ENCODE peak calls at places on chromosomes 2 and 18, in nine cellular contexts. One of them, this sample, is unnamed.

GRCh38 chr2:167401309-167401708 is 513.0 kb downstream of the XIRP2 start:
- DNase-seq in nucleus accumbens: no peak
- DNase-seq in GM23338: peak
- DNase-seq in activated CD4-positive, alpha-beta T cell treated with anti-CD3 and anti-CD28 coated beads, Interleukin-2, amount 50 U/mL, for 24 hours: no peak
- DNase-seq in fibroblast of mammary gland: no peak
- DNase-seq in lung: no peak
- DNase-seq in naive thymus-derived CD8-positive, alpha-beta T cell: no peak
- DNase-seq in uterus: no peak
- DNase-seq in EL: no peak
- DNase-seq in this sample: no peak

GRCh38 chr2:33215299-33215698 is 261.1 kb upstream of the RASGRP3 start:
- DNase-seq in activated CD4-positive, alpha-beta T cell treated with anti-CD3 and anti-CD28 coated beads, Interleukin-2, amount 50 U/mL, for 24 hours: no peak
- DNase-seq in lung: no peak
- DNase-seq in naive thymus-derived CD8-positive, alpha-beta T cell: no peak
- DNase-seq in EL: peak
- DNase-seq in nucleus accumbens: no peak
- DNase-seq in uterus: peak
- DNase-seq in GM23338: peak
- DNase-seq in fibroblast of mammary gland: peak
- DNase-seq in this sample: peak

GRCh38 chr2:55096586-55096985 is 46.3 kb upstream of the RTN4 start:
- DNase-seq in EL: no peak
- DNase-seq in lung: no peak
- DNase-seq in activated CD4-positive, alpha-beta T cell treated with anti-CD3 and anti-CD28 coated beads, Interleukin-2, amount 50 U/mL, for 24 hours: no peak
- DNase-seq in GM23338: no peak
- DNase-seq in uterus: no peak
- DNase-seq in nucleus accumbens: no peak
- DNase-seq in naive thymus-derived CD8-positive, alpha-beta T cell: no peak
- DNase-seq in fibroblast of mammary gland: no peak
- DNase-seq in this sample: no peak

GRCh38 chr2:86275384-86275799 is 62.0 kb downstream of the REEP1 start:
- DNase-seq in nucleus accumbens: no peak
- DNase-seq in activated CD4-positive, alpha-beta T cell treated with anti-CD3 and anti-CD28 coated beads, Interleukin-2, amount 50 U/mL, for 24 hours: no peak
- DNase-seq in fibroblast of mammary gland: no peak
- DNase-seq in EL: no peak
- DNase-seq in GM23338: no peak
- DNase-seq in lung: no peak
- DNase-seq in uterus: no peak
- DNase-seq in naive thymus-derived CD8-positive, alpha-beta T cell: no peak
- DNase-seq in this sample: no peak

GRCh38 chr2:227503433-227504406 is 31.8 kb downstream of the AGFG1 start:
- DNase-seq in lung: no peak
- DNase-seq in uterus: no peak
- DNase-seq in activated CD4-positive, alpha-beta T cell treated with anti-CD3 and anti-CD28 coated beads, Interleukin-2, amount 50 U/mL, for 24 hours: no peak
- DNase-seq in GM23338: no peak
- DNase-seq in naive thymus-derived CD8-positive, alpha-beta T cell: no peak
- DNase-seq in fibroblast of mammary gland: peak
- DNase-seq in EL: peak
- DNase-seq in nucleus accumbens: no peak
- DNase-seq in this sample: peak

GRCh38 chr2:13542642-13543041 is 825.9 kb downstream of the TRIB2 start:
- DNase-seq in EL: no peak
- DNase-seq in fibroblast of mammary gland: no peak
- DNase-seq in uterus: no peak
- DNase-seq in nucleus accumbens: no peak
- DNase-seq in activated CD4-positive, alpha-beta T cell treated with anti-CD3 and anti-CD28 coated beads, Interleukin-2, amount 50 U/mL, for 24 hours: no peak
- DNase-seq in naive thymus-derived CD8-positive, alpha-beta T cell: no peak
- DNase-seq in GM23338: no peak
- DNase-seq in lung: no peak
- DNase-seq in this sample: no peak

GRCh38 chr2:215613265-215613664 is 177.4 kb upstream of the FN1 start:
- DNase-seq in uterus: no peak
- DNase-seq in GM23338: peak
- DNase-seq in EL: peak
- DNase-seq in fibroblast of mammary gland: no peak
- DNase-seq in lung: no peak
- DNase-seq in nucleus accumbens: no peak
- DNase-seq in activated CD4-positive, alpha-beta T cell treated with anti-CD3 and anti-CD28 coated beads, Interleukin-2, amount 50 U/mL, for 24 hours: no peak
- DNase-seq in naive thymus-derived CD8-positive, alpha-beta T cell: no peak
- DNase-seq in this sample: peak

GRCh38 chr18:53739700-53740099 is 484.8 kb downstream of the MBD2 start:
- DNase-seq in uterus: no peak
- DNase-seq in lung: no peak
- DNase-seq in EL: no peak
- DNase-seq in naive thymus-derived CD8-positive, alpha-beta T cell: no peak
- DNase-seq in GM23338: no peak
- DNase-seq in nucleus accumbens: no peak
- DNase-seq in activated CD4-positive, alpha-beta T cell treated with anti-CD3 and anti-CD28 coated beads, Interleukin-2, amount 50 U/mL, for 24 hours: no peak
- DNase-seq in fibroblast of mammary gland: no peak
- DNase-seq in this sample: no peak

GRCh38 chr2:65576861-65577601 is 144.6 kb upstream of the SPRED2 start:
- DNase-seq in EL: peak
- DNase-seq in activated CD4-positive, alpha-beta T cell treated with anti-CD3 and anti-CD28 coated beads, Interleukin-2, amount 50 U/mL, for 24 hours: no peak
- DNase-seq in fibroblast of mammary gland: peak
- DNase-seq in nucleus accumbens: no peak
- DNase-seq in naive thymus-derived CD8-positive, alpha-beta T cell: no peak
- DNase-seq in uterus: no peak
- DNase-seq in GM23338: peak
- DNase-seq in lung: no peak
- DNase-seq in this sample: peak

GRCh38 chr2:230905448-230906430 is 19.3 kb downstream of the GPR55 start:
- DNase-seq in activated CD4-positive, alpha-beta T cell treated with anti-CD3 and anti-CD28 coated beads, Interleukin-2, amount 50 U/mL, for 24 hours: peak
- DNase-seq in EL: no peak
- DNase-seq in fibroblast of mammary gland: peak
- DNase-seq in uterus: no peak
- DNase-seq in naive thymus-derived CD8-positive, alpha-beta T cell: peak
- DNase-seq in nucleus accumbens: no peak
- DNase-seq in GM23338: no peak
- DNase-seq in lung: no peak
- DNase-seq in this sample: no peak

GRCh38 chr2:202121532-202122166 is 48.6 kb downstream of the KIAA2012 start:
- DNase-seq in nucleus accumbens: no peak
- DNase-seq in naive thymus-derived CD8-positive, alpha-beta T cell: no peak
- DNase-seq in GM23338: no peak
- DNase-seq in activated CD4-positive, alpha-beta T cell treated with anti-CD3 and anti-CD28 coated beads, Interleukin-2, amount 50 U/mL, for 24 hours: no peak
- DNase-seq in EL: no peak
- DNase-seq in uterus: no peak
- DNase-seq in lung: peak
- DNase-seq in fibroblast of mammary gland: no peak
- DNase-seq in this sample: no peak

GRCh38 chr2:88085099-88085498 is 17.5 kb downstream of the SMYD1 start:
- DNase-seq in GM23338: no peak
- DNase-seq in uterus: no peak
- DNase-seq in EL: no peak
- DNase-seq in fibroblast of mammary gland: no peak
- DNase-seq in activated CD4-positive, alpha-beta T cell treated with anti-CD3 and anti-CD28 coated beads, Interleukin-2, amount 50 U/mL, for 24 hours: no peak
- DNase-seq in nucleus accumbens: no peak
- DNase-seq in naive thymus-derived CD8-positive, alpha-beta T cell: no peak
- DNase-seq in lung: no peak
- DNase-seq in this sample: no peak

GRCh38 chr2:113135354-113135753 is 8.0 kb downstream of the IL1RN start:
- DNase-seq in lung: no peak
- DNase-seq in EL: no peak
- DNase-seq in nucleus accumbens: no peak
- DNase-seq in activated CD4-positive, alpha-beta T cell treated with anti-CD3 and anti-CD28 coated beads, Interleukin-2, amount 50 U/mL, for 24 hours: no peak
- DNase-seq in GM23338: no peak
- DNase-seq in fibroblast of mammary gland: no peak
- DNase-seq in naive thymus-derived CD8-positive, alpha-beta T cell: no peak
- DNase-seq in uterus: no peak
- DNase-seq in this sample: no peak

GRCh38 chr2:232365621-232366321 is 12.8 kb upstream of the ALPP start:
- DNase-seq in EL: peak
- DNase-seq in uterus: no peak
- DNase-seq in activated CD4-positive, alpha-beta T cell treated with anti-CD3 and anti-CD28 coated beads, Interleukin-2, amount 50 U/mL, for 24 hours: no peak
- DNase-seq in lung: no peak
- DNase-seq in nucleus accumbens: no peak
- DNase-seq in naive thymus-derived CD8-positive, alpha-beta T cell: no peak
- DNase-seq in GM23338: peak
- DNase-seq in fibroblast of mammary gland: no peak
- DNase-seq in this sample: peak

GRCh38 chr2:128550801-128551416 is 232.2 kb upstream of the HS6ST1 start:
- DNase-seq in nucleus accumbens: no peak
- DNase-seq in fibroblast of mammary gland: no peak
- DNase-seq in naive thymus-derived CD8-positive, alpha-beta T cell: no peak
- DNase-seq in GM23338: no peak
- DNase-seq in activated CD4-positive, alpha-beta T cell treated with anti-CD3 and anti-CD28 coated beads, Interleukin-2, amount 50 U/mL, for 24 hours: no peak
- DNase-seq in EL: no peak
- DNase-seq in lung: no peak
- DNase-seq in uterus: no peak
- DNase-seq in this sample: no peak

GRCh38 chr2:143553261-143553660 is 424.0 kb downstream of the ARHGAP15 start:
- DNase-seq in EL: no peak
- DNase-seq in GM23338: no peak
- DNase-seq in nucleus accumbens: no peak
- DNase-seq in activated CD4-positive, alpha-beta T cell treated with anti-CD3 and anti-CD28 coated beads, Interleukin-2, amount 50 U/mL, for 24 hours: no peak
- DNase-seq in naive thymus-derived CD8-positive, alpha-beta T cell: no peak
- DNase-seq in lung: no peak
- DNase-seq in fibroblast of mammary gland: no peak
- DNase-seq in uterus: no peak
- DNase-seq in this sample: no peak

GRCh38 chr2:25274868-25275574 is 66.7 kb downstream of the DNMT3A start:
- DNase-seq in activated CD4-positive, alpha-beta T cell treated with anti-CD3 and anti-CD28 coated beads, Interleukin-2, amount 50 U/mL, for 24 hours: no peak
- DNase-seq in naive thymus-derived CD8-positive, alpha-beta T cell: peak
- DNase-seq in uterus: no peak
- DNase-seq in GM23338: no peak
- DNase-seq in fibroblast of mammary gland: peak
- DNase-seq in nucleus accumbens: no peak
- DNase-seq in lung: no peak
- DNase-seq in EL: peak
- DNase-seq in this sample: peak

GRCh38 chr2:192035731-192036442 is 158.8 kb downstream of the TMEFF2 start:
- DNase-seq in activated CD4-positive, alpha-beta T cell treated with anti-CD3 and anti-CD28 coated beads, Interleukin-2, amount 50 U/mL, for 24 hours: no peak
- DNase-seq in fibroblast of mammary gland: peak
- DNase-seq in GM23338: no peak
- DNase-seq in naive thymus-derived CD8-positive, alpha-beta T cell: no peak
- DNase-seq in EL: peak
- DNase-seq in nucleus accumbens: no peak
- DNase-seq in uterus: no peak
- DNase-seq in lung: no peak
- DNase-seq in this sample: peak

GRCh38 chr2:206764673-206765241 is 371 bp downstream of the MDH1B start:
- DNase-seq in GM23338: peak
- DNase-seq in lung: no peak
- DNase-seq in fibroblast of mammary gland: no peak
- DNase-seq in uterus: no peak
- DNase-seq in EL: no peak
- DNase-seq in naive thymus-derived CD8-positive, alpha-beta T cell: no peak
- DNase-seq in nucleus accumbens: no peak
- DNase-seq in activated CD4-positive, alpha-beta T cell treated with anti-CD3 and anti-CD28 coated beads, Interleukin-2, amount 50 U/mL, for 24 hours: no peak
- DNase-seq in this sample: no peak

GRCh38 chr2:197786010-197786877 is 1.1 kb upstream of the BOLL start:
- DNase-seq in activated CD4-positive, alpha-beta T cell treated with anti-CD3 and anti-CD28 coated beads, Interleukin-2, amount 50 U/mL, for 24 hours: peak
- DNase-seq in uterus: no peak
- DNase-seq in lung: no peak
- DNase-seq in GM23338: peak
- DNase-seq in nucleus accumbens: no peak
- DNase-seq in EL: peak
- DNase-seq in naive thymus-derived CD8-positive, alpha-beta T cell: peak
- DNase-seq in fibroblast of mammary gland: no peak
- DNase-seq in this sample: no peak

GRCh38 chr2:99818842-99819241 is 323.5 kb downstream of the AFF3 start:
- DNase-seq in GM23338: no peak
- DNase-seq in EL: no peak
- DNase-seq in uterus: no peak
- DNase-seq in fibroblast of mammary gland: peak
- DNase-seq in lung: no peak
- DNase-seq in nucleus accumbens: no peak
- DNase-seq in naive thymus-derived CD8-positive, alpha-beta T cell: no peak
- DNase-seq in activated CD4-positive, alpha-beta T cell treated with anti-CD3 and anti-CD28 coated beads, Interleukin-2, amount 50 U/mL, for 24 hours: no peak
- DNase-seq in this sample: no peak

GRCh38 chr2:18487266-18487665 is 73.2 kb downstream of the RDH14 start:
- DNase-seq in lung: no peak
- DNase-seq in nucleus accumbens: no peak
- DNase-seq in activated CD4-positive, alpha-beta T cell treated with anti-CD3 and anti-CD28 coated beads, Interleukin-2, amount 50 U/mL, for 24 hours: no peak
- DNase-seq in fibroblast of mammary gland: no peak
- DNase-seq in uterus: no peak
- DNase-seq in GM23338: no peak
- DNase-seq in naive thymus-derived CD8-positive, alpha-beta T cell: no peak
- DNase-seq in EL: no peak
- DNase-seq in this sample: no peak

GRCh38 chr2:176582990-176583481 is 313.8 kb downstream of the MTX2 start:
- DNase-seq in naive thymus-derived CD8-positive, alpha-beta T cell: no peak
- DNase-seq in GM23338: no peak
- DNase-seq in nucleus accumbens: no peak
- DNase-seq in uterus: peak
- DNase-seq in lung: no peak
- DNase-seq in fibroblast of mammary gland: peak
- DNase-seq in EL: peak
- DNase-seq in activated CD4-positive, alpha-beta T cell treated with anti-CD3 and anti-CD28 coated beads, Interleukin-2, amount 50 U/mL, for 24 hours: no peak
- DNase-seq in this sample: peak

GRCh38 chr18:40810371-40810770 is 1144.7 kb upstream of the PIK3C3 start:
- DNase-seq in uterus: no peak
- DNase-seq in fibroblast of mammary gland: peak
- DNase-seq in nucleus accumbens: no peak
- DNase-seq in activated CD4-positive, alpha-beta T cell treated with anti-CD3 and anti-CD28 coated beads, Interleukin-2, amount 50 U/mL, for 24 hours: no peak
- DNase-seq in lung: no peak
- DNase-seq in EL: no peak
- DNase-seq in naive thymus-derived CD8-positive, alpha-beta T cell: no peak
- DNase-seq in GM23338: no peak
- DNase-seq in this sample: peak

GRCh38 chr18:67428148-67428547 is 88.4 kb downstream of the DSEL start:
- DNase-seq in GM23338: no peak
- DNase-seq in fibroblast of mammary gland: no peak
- DNase-seq in naive thymus-derived CD8-positive, alpha-beta T cell: no peak
- DNase-seq in uterus: no peak
- DNase-seq in nucleus accumbens: no peak
- DNase-seq in lung: no peak
- DNase-seq in EL: peak
- DNase-seq in activated CD4-positive, alpha-beta T cell treated with anti-CD3 and anti-CD28 coated beads, Interleukin-2, amount 50 U/mL, for 24 hours: no peak
- DNase-seq in this sample: peak

GRCh38 chr18:49368876-49369440 is 91.5 kb downstream of the DYM start:
- DNase-seq in GM23338: peak
- DNase-seq in nucleus accumbens: no peak
- DNase-seq in fibroblast of mammary gland: no peak
- DNase-seq in activated CD4-positive, alpha-beta T cell treated with anti-CD3 and anti-CD28 coated beads, Interleukin-2, amount 50 U/mL, for 24 hours: no peak
- DNase-seq in naive thymus-derived CD8-positive, alpha-beta T cell: no peak
- DNase-seq in uterus: no peak
- DNase-seq in EL: no peak
- DNase-seq in lung: no peak
- DNase-seq in this sample: no peak

GRCh38 chr2:109256111-109256510 is 127.1 kb downstream of the SH3RF3 start:
- DNase-seq in activated CD4-positive, alpha-beta T cell treated with anti-CD3 and anti-CD28 coated beads, Interleukin-2, amount 50 U/mL, for 24 hours: no peak
- DNase-seq in fibroblast of mammary gland: no peak
- DNase-seq in lung: no peak
- DNase-seq in naive thymus-derived CD8-positive, alpha-beta T cell: no peak
- DNase-seq in nucleus accumbens: no peak
- DNase-seq in uterus: peak
- DNase-seq in GM23338: no peak
- DNase-seq in EL: no peak
- DNase-seq in this sample: no peak

GRCh38 chr2:9760911-9761228 is 82.4 kb upstream of the TAF1B start:
- DNase-seq in fibroblast of mammary gland: no peak
- DNase-seq in EL: no peak
- DNase-seq in naive thymus-derived CD8-positive, alpha-beta T cell: no peak
- DNase-seq in GM23338: no peak
- DNase-seq in lung: no peak
- DNase-seq in nucleus accumbens: no peak
- DNase-seq in activated CD4-positive, alpha-beta T cell treated with anti-CD3 and anti-CD28 coated beads, Interleukin-2, amount 50 U/mL, for 24 hours: no peak
- DNase-seq in uterus: no peak
- DNase-seq in this sample: no peak

This sample was measured in EH.